ENCODE peak calls at places on chromosomes 13 and 19, in eight cellular contexts. I is mammary epithelial cell, M is endodermal cell, P is tibial artery, D is hepatocyte, B is tibial nerve, L is stomach, Y is astrocyte. R is an unnamed sample. For H3K9me3, the result is how much of the 10 kb centered on the place peaks cover.

GRCh38 chr13:111460548-111461444 is 140.4 kb downstream of the TEX29 start:
- DNase-seq in P (no peak), I (peak), M (peak), B (peak), Y (peak), D (peak), L (no peak), R (no peak)

GRCh38 chr19:8324186-8325050 is 3.1 kb downstream of the RPS28 start:
- DNase-seq in D (no peak), M (peak), Y (no peak), I (no peak), L (no peak), P (no peak), B (no peak), R (no peak)

GRCh38 chr19:48928164-48929005 is 5.1 kb upstream of the DHDH start:
- DNase-seq in Y (peak), P (no peak), M (no peak), B (no peak), D (no peak), L (peak), I (peak), R (peak)

GRCh38 chr13:30142502-30143211 is 164.7 kb downstream of the KATNAL1 start:
- DNase-seq in D (peak), M (peak), B (peak), Y (peak), I (peak), P (no peak), L (no peak), R (no peak)

GRCh38 chr19:53007200-53008054 is 6.3 kb upstream of the ERVV-1 start:
- DNase-seq in I (no peak), P (no peak), L (no peak), M (no peak), B (no peak), D (no peak), Y (no peak), R (no peak)

GRCh38 chr13:103255587-103256301 is 189.5 kb upstream of the SLC10A2 start:
- DNase-seq in Y (no peak), M (no peak), D (no peak), P (no peak), L (no peak), B (no peak), I (no peak), R (no peak)

GRCh38 chr19:31659897-31660210 is 310.6 kb upstream of the TSHZ3 start:
- DNase-seq in M (no peak), B (no peak), I (peak), D (no peak), P (no peak), L (no peak), Y (peak), R (no peak)

GRCh38 chr19:35797663-35798062 is 15.0 kb downstream of the PRODH2 start:
- DNase-seq in L (no peak), B (no peak), Y (no peak), D (no peak), M (peak), P (no peak), I (no peak), R (no peak)

GRCh38 chr13:24271611-24272451 is 37.5 kb upstream of the C1QTNF9 start:
- DNase-seq in L (peak), M (peak), P (peak), Y (peak), I (peak), D (peak), B (peak), R (peak)

GRCh38 chr19:6723108-6723618 is 2.7 kb upstream of the C3 start:
- DNase-seq in D (peak), B (peak), M (peak), Y (peak), P (no peak), I (peak), L (no peak), R (peak)
- H3K27ac ChIP-seq in D (peak), B (peak), M (no peak), Y (no peak), P (no peak), I (peak), L (peak), R (no peak)

GRCh38 chr13:34911159-34911558 is 30.9 kb upstream of the NBEA start:
- DNase-seq in M (no peak), L (no peak), I (no peak), P (no peak), B (no peak), D (no peak), Y (no peak), R (no peak)

GRCh38 chr13:34913040-34913439 is 29.0 kb upstream of the NBEA start:
- DNase-seq in B (no peak), P (no peak), Y (no peak), M (peak), I (no peak), D (peak), L (no peak), R (no peak)

DNA sequence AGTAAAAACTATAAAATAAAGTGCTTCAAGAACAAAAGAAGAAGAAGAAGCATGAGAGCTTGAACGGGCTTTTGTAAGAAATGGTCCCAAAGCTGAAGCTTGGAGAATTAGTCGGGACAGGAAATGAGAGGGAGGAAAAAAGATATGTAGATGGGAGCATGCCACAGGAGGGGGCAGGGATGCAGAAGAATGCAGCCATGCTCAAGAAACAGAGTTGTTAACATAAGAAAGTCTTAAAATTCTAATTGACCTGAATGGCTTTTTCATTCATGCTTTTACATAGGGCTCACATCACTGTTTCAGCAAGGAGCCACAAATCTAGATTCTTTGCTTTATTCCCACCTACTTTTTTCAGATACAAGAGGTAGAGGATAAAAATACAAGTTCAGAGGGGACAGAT is 27.7 kb upstream of the NBEA start:
- DNase-seq in D (no peak), I (no peak), P (no peak), B (no peak), M (peak), L (no peak), Y (no peak), R (no peak)
- H3K9me3 ChIP-seq in D (under half), I (under half), P (under half), B (under half), M (under half), L (under half), Y (under half), R (under half)

DNA sequence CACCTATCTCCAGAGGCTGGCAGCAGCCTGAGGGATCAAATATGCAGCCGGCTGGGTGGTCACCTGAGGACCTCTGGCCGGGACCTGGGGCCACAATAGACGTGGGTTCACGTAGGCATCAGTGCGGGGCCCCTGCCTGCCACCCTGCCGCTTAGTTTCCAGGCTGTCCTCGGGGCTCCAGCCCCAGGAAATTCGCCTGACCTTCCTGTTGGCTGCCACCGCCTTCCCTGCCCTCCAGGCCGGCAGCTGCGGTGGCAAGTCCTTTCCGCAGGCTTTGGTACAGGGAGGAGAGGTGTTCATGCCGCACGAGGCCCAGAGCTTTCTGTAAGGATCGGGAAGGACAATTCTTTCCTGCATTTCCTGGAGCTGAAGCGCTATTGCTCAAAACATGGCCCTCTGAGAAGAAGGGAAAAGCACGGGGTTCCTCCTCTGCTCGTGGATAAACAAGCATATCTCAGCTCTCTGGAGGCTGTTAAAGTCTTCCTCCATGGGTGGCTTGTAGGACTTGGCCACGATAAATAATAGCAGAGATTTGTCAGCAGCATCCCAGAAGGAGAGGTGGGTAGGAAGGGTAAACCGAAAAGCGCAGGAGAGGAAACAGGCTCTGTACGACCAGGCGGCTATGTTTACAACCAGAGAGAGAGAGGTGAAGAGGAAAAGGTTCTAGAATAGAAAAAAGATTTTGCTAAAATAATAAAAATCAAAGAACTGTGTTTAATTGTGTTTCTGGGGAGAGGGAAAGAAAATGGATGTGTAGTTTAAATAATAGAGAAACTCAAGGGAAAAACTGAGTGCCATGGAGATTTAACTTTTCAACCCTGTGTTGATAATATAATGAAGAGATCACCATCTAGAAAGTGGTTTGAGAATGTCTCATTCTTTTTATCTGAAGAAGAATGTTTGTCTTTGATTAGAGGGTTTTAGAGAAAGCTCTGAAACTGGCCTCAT is 4.9 kb downstream of the COL4A2 start:
- DNase-seq in P (peak), D (no peak), L (no peak), Y (no peak), M (peak), B (no peak), I (no peak), R (no peak)
- H3K27ac ChIP-seq in P (peak), D (peak), L (peak), Y (peak), M (no peak), B (peak), I (no peak), R (peak)

DNA sequence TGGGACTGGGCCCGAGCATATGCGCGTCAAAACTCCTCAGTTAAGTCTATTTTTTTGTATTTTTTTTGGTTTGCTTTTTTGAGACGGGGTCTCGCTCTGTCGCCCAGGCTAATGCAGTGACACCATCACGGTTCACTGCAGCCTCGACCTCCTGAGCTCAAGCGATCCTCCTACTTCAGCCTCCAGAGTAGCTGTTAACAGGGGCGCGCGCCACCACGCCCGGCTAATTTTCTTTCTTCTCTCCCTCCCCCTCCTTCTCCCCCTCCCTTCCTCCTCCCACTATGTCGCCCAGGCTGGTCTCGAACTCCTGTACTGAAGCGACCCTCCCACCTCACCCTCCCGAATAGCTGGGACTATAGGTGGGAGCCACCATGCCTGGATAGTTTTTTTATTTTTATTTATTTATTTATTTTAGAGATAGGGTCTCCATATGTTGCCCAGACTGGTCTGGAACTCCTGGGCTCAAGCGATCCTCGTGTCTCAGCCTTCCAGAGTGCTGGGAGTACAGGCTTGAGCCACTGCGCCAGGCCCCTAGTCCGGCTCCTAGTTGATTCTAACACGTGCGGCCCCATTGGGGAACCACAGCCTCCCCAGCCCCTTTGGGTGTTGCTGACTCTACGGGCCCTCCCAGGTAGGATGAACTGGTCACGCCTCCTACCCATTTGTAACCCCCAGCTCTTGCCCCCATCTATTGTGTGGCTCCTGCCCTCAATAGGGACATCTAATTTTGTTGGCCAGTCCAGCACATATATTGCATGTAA is 810 bp upstream of the ZNF837 start:
- DNase-seq in M (peak), Y (no peak), P (no peak), I (no peak), L (no peak), B (no peak), D (no peak), R (no peak)
- H3K9me3 ChIP-seq in M (under half), Y (under half), P (under half), I (under half), L (under half), B (under half), D (under half), R (under half)

GRCh38 chr13:27427663-27428062 is 3.2 kb downstream of the GTF3A start:
- DNase-seq in P (no peak), B (peak), L (no peak), M (no peak), Y (no peak), D (no peak), I (no peak), R (no peak)

GRCh38 chr13:27437126-27437525 is 12.7 kb downstream of the GTF3A start:
- DNase-seq in B (no peak), D (no peak), Y (no peak), I (no peak), P (no peak), L (no peak), M (no peak), R (no peak)

GRCh38 chr13:27432612-27433210 is 8.3 kb downstream of the GTF3A start:
- DNase-seq in L (no peak), M (no peak), P (no peak), B (no peak), Y (no peak), D (no peak), I (no peak), R (no peak)

GRCh38 chr13:27428160-27428559 is 3.7 kb downstream of the GTF3A start:
- DNase-seq in M (no peak), Y (no peak), L (no peak), D (no peak), I (no peak), B (no peak), P (no peak), R (no peak)

DNA sequence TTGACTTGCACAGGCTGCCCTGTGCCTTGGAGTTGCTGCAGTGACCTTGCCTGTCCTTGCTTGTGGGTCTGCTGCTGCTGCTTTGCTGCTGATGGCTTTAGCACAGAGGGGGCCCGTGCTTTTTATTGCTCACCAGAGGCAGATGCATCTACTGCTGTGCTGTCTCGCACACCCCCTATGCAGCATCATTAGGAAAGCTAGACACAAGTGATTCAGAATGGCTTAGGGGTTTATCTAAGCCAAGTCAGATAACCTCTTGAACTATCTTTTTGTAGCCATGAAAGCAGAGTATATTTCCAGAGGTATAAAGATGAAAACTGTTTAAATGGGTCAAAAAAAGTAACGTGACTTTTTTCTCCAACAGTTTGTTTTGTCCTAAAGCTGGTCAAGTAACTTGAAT is 7.8 kb downstream of the GTF3A start:
- DNase-seq in L (no peak), M (no peak), Y (no peak), D (no peak), B (no peak), P (no peak), I (no peak), R (no peak)
- H3K27ac ChIP-seq in L (no peak), M (no peak), Y (no peak), D (no peak), B (no peak), P (no peak), I (no peak), R (no peak)

R was measured in lung.